ENCODE peak calls at places on chromosomes 13 and 19, in eight cellular contexts. G, F, W, D, S, H, E and B are unnamed samples.

GRCh38 chr19:49573009-49573408 is 7.3 kb downstream of the NOSIP start:
- DNase-seq in G (no peak), F (no peak), W (no peak), D (no peak), S (no peak), H (no peak), E (no peak), B (no peak)

GRCh38 chr13:28540612-28541011 is 45.7 kb upstream of the FLT1 start:
- DNase-seq in G (no peak), F (no peak), W (no peak), D (no peak), S (no peak), H (no peak), E (no peak), B (no peak)

GRCh38 chr13:111328803-111329410 is 8.5 kb downstream of the TEX29 start:
- DNase-seq in G (no peak), F (no peak), W (no peak), D (no peak), S (no peak), H (no peak), E (no peak), B (peak)

GRCh38 chr13:89375839-89376238 is 1704.7 kb downstream of the SLITRK5 start:
- DNase-seq in G (no peak), F (no peak), W (peak), D (no peak), S (peak), H (no peak), E (no peak), B (no peak)

GRCh38 chr13:106182404-106182803 is 353.1 kb downstream of the EFNB2 start:
- DNase-seq in G (no peak), F (no peak), W (peak), D (no peak), S (peak), H (no peak), E (no peak), B (no peak)

GRCh38 chr19:40274585-40275544 is 10.3 kb downstream of the AKT2 start:
- DNase-seq in G (no peak), F (no peak), W (no peak), D (no peak), S (no peak), H (no peak), E (no peak), B (no peak)

GRCh38 chr19:5789886-5790572 is 934 bp downstream of the DUS3L start:
- DNase-seq in G (no peak), F (no peak), W (no peak), D (no peak), S (no peak), H (no peak), E (no peak), B (no peak)

GRCh38 chr13:33032037-33032625 is 15.9 kb downstream of the KL start:
- DNase-seq in G (peak), F (no peak), W (no peak), D (no peak), S (peak), H (no peak), E (no peak), B (no peak)

GRCh38 chr13:86445584-86446140 is 646.4 kb upstream of the SLITRK6 start:
- DNase-seq in G (no peak), F (no peak), W (no peak), D (no peak), S (peak), H (no peak), E (no peak), B (no peak)

GRCh38 chr19:38003427-38004099 is 96.6 kb downstream of the SIPA1L3 start:
- DNase-seq in G (peak), F (no peak), W (peak), D (peak), S (peak), H (peak), E (peak), B (peak)

GRCh38 chr19:38006361-38007045 is 99.5 kb downstream of the SIPA1L3 start:
- DNase-seq in G (no peak), F (no peak), W (no peak), D (no peak), S (no peak), H (no peak), E (no peak), B (no peak)

GRCh38 chr19:38004100-38004504 is 97.1 kb downstream of the SIPA1L3 start:
- DNase-seq in G (no peak), F (no peak), W (no peak), D (no peak), S (peak), H (no peak), E (no peak), B (no peak)

GRCh38 chr19:38005224-38005614 is 98.2 kb downstream of the SIPA1L3 start:
- DNase-seq in G (peak), F (no peak), W (no peak), D (no peak), S (no peak), H (no peak), E (no peak), B (no peak)

GRCh38 chr19:38004505-38005223 is 97.7 kb downstream of the SIPA1L3 start:
- DNase-seq in G (peak), F (no peak), W (peak), D (peak), S (peak), H (peak), E (peak), B (peak)
- H3K4me3 ChIP-seq in G (peak), F (no peak), W (peak), D (peak), S (peak), H (peak), E (peak), B (peak)

GRCh38 chr19:54114340-54114826 is 1.1 kb downstream of the TFPT start:
- DNase-seq in G (peak), F (peak), W (no peak), D (no peak), S (peak), H (no peak), E (no peak), B (no peak)
- H3K27ac ChIP-seq in G (peak), F (peak), W (no peak), D (no peak), S (no peak), H (no peak), E (no peak), B (peak)

DNA sequence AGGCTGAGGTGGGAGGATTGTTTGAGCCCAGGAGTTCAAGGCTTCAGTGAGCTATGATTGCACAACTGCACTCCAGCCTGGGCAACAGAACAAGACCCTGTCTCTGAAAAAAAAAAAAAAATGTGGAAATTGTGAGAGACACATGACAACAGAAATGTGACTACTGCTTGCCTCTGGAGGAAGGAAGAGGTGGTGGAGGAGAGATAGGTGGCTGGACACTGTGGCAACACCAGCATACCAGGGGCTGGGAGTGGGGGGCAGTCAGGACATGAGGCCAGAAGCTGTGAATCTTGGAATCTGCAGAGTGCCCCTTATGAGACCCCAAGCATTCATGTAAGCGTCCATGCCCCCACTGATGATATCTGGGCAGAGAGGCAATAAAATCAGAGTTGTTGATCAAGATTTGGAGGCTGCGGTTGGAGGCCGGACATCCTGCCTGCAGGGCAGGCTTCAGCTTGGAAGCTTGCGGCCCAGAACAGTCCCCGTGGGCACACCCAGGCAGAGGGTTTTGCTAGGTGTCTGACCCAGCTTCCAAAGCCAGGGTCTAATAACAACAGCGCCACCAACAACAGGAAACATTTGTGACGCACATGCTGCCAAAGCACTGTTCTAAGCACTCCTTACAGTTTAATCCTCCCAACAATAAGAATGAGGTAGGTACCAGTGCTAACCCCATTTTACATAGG is 16.9 kb downstream of the FAM187B start:
- DNase-seq in G (peak), F (peak), W (no peak), D (no peak), S (no peak), H (peak), E (no peak), B (peak)
- H3K4me3 ChIP-seq in G (no peak), F (peak), W (no peak), D (no peak), S (no peak), H (no peak), E (no peak), B (no peak)

DNA sequence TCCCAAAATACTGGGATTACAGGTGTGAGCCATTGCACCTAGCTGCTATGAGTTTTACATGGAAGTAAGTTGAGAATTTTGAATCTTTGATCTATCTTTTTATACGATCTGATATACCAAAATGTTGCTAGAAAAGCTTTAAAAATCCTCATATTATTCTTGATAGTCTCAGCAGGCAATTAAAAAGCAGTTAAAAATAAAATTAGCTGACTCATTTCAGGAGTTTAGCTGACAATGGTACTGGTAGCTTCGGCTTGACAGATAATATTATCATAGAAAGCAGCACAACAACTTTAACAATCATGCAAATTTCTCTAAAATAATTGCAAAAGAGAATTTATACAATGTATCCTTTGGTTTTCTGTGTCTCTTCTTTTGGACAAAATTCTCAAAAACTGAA is 9.6 kb upstream of the FOXO1 start:
- DNase-seq in G (no peak), F (no peak), W (no peak), D (no peak), S (no peak), H (no peak), E (no peak), B (no peak)
- H3K27ac ChIP-seq in G (no peak), F (no peak), W (no peak), D (no peak), S (no peak), H (no peak), E (no peak), B (no peak)

GRCh38 chr13:114109646-114110045 is 22.8 kb downstream of the RASA3 start:
- DNase-seq in G (peak), F (no peak), W (no peak), D (peak), S (no peak), H (peak), E (no peak), B (peak)

GRCh38 chr13:114108894-114109293 is 23.5 kb downstream of the RASA3 start:
- DNase-seq in G (peak), F (no peak), W (no peak), D (peak), S (no peak), H (peak), E (no peak), B (peak)

GRCh38 chr13:114107686-114108081 is 24.7 kb downstream of the RASA3 start:
- DNase-seq in G (peak), F (no peak), W (peak), D (peak), S (peak), H (peak), E (no peak), B (peak)

GRCh38 chr13:114106991-114107685 is 25.3 kb downstream of the RASA3 start:
- DNase-seq in G (peak), F (no peak), W (no peak), D (peak), S (no peak), H (peak), E (no peak), B (peak)

DNA sequence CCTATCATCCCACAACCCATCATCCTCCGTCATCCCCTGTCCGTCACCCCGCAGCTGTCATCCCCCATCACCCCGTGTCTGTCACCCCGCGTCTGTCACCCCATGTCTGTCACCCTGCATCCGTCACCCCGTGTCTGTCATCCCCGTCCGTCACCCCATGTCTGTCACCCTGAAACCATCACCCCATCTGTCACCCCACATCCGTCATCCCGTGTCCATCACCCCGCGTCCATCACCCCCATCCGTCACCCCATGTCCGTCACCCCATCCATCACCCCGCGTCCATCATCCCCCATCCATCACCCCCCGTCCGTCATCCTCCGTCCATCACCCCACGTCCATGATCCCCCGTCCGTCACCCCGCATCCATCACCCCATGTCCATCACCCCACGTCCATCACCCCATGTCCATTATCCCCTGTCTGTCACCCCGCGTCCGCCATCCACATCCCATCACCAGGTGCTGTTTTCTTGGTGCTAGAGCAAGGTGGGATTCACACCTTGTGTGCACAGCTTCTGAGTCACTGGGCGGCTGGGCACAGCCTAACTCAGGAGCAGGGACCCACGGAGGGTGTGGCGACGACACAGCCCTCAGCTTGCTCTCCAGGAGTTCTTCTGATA is 24.2 kb downstream of the RASA3 start:
- DNase-seq in G (peak), F (no peak), W (no peak), D (peak), S (no peak), H (peak), E (no peak), B (peak)
- H3K4me3 ChIP-seq in G (no peak), F (no peak), W (no peak), D (no peak), S (no peak), H (no peak), E (no peak), B (no peak)

DNA sequence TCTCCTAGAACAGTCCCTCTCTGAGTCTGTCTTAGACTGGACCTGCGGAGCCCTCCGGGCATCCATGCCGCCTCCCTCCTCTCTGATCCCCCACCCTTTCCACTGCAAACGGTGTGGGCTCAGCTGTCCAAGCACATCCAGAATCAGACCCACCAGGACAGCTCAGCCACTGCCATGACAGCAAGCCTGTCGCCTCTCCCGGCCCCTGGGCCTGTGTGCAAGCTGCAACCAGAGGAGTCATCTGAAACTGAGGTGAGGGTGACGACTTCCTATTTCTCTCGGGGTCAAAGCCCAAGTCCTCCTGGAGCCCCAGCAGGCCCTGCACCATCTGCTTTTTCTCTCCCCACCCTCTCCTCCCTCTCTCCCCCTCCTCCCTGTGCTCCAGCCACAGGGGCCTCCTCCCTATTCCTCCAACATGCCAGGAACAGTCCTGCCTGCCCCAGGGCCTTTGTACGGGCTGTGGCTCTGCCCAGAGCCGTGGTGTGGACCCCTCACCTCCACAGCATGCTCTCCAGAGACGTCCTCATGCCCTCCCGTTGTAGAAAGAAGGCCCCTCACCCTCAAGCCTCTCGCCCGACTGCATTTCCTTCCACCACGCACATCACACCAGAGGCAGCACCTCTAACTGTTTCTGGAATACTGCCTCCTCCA is 23.5 kb upstream of the MYDGF start:
- DNase-seq in G (no peak), F (no peak), W (no peak), D (no peak), S (no peak), H (no peak), E (no peak), B (no peak)
- H3K27ac ChIP-seq in G (no peak), F (no peak), W (peak), D (peak), S (peak), H (no peak), E (no peak), B (peak)